ENCODE peak calls at places on chromosome 3, in four cellular contexts. A is body of pancreas, Q is ovary, F is gastrocnemius medialis. G is an unnamed sample. For H3K9me3, the result is how much of the 10 kb centered on the place peaks cover.

GRCh38 chr3:66456711-66457173 is 44.1 kb downstream of the LRIG1 start:
- DNase-seq in A (no peak), Q (no peak), F (peak), G (no peak)

GRCh38 chr3:107476462-107476861 is 46.3 kb upstream of the BBX start:
- DNase-seq in A (no peak), Q (no peak), F (no peak), G (no peak)

GRCh38 chr3:159244927-159245326 is 443.1 kb downstream of the MFSD1 start:
- DNase-seq in A (no peak), Q (no peak), F (no peak), G (no peak)

GRCh38 chr3:66489577-66489976 is 11.2 kb downstream of the LRIG1 start:
- DNase-seq in A (no peak), Q (no peak), F (no peak), G (no peak)

GRCh38 chr3:153356908-153357307 is 194.9 kb downstream of the RAP2B start:
- DNase-seq in A (no peak), Q (no peak), F (no peak), G (no peak)

GRCh38 chr3:120168611-120169010 is 74.4 kb upstream of the GSK3B start:
- DNase-seq in A (no peak), Q (no peak), F (no peak), G (no peak)

GRCh38 chr3:149566296-149566945 is 91.4 kb downstream of the WWTR1 start:
- DNase-seq in A (no peak), Q (no peak), F (no peak), G (no peak)

GRCh38 chr3:11327619-11328018 is 55.4 kb downstream of the ATG7 start:
- DNase-seq in A (no peak), Q (no peak), F (no peak), G (no peak)

GRCh38 chr3:79994397-79994796 is 226.6 kb upstream of the ROBO1 start:
- DNase-seq in A (no peak), Q (no peak), F (no peak), G (no peak)

GRCh38 chr3:3151513-3151912 is 24.8 kb downstream of the TRNT1 start:
- DNase-seq in A (no peak), Q (no peak), F (no peak), G (no peak)

GRCh38 chr3:180680097-180680430 is 775 bp upstream of the CCDC39 start:
- DNase-seq in A (peak), Q (peak), F (no peak), G (no peak)

GRCh38 chr3:97510795-97511194 is 253.8 kb upstream of the ARL6 start:
- DNase-seq in A (no peak), Q (no peak), F (no peak), G (no peak)

GRCh38 chr3:134685881-134686802 is 35.3 kb upstream of the KY start:
- DNase-seq in A (no peak), Q (no peak), F (peak), G (no peak)

GRCh38 chr3:66618066-66618465 is 117.2 kb upstream of the LRIG1 start:
- DNase-seq in A (no peak), Q (no peak), F (no peak), G (no peak)

GRCh38 chr3:12931273-12931905 is 90.0 kb upstream of the RPL32 start:
- DNase-seq in A (no peak), Q (no peak), F (peak), G (no peak)

GRCh38 chr3:129587061-129587460 is 19.4 kb downstream of the PLXND1 start:
- DNase-seq in A (no peak), Q (no peak), F (no peak), G (no peak)

GRCh38 chr3:81728766-81729544 is 32.5 kb downstream of the GBE1 start:
- DNase-seq in A (no peak), Q (no peak), F (no peak), G (no peak)

DNA sequence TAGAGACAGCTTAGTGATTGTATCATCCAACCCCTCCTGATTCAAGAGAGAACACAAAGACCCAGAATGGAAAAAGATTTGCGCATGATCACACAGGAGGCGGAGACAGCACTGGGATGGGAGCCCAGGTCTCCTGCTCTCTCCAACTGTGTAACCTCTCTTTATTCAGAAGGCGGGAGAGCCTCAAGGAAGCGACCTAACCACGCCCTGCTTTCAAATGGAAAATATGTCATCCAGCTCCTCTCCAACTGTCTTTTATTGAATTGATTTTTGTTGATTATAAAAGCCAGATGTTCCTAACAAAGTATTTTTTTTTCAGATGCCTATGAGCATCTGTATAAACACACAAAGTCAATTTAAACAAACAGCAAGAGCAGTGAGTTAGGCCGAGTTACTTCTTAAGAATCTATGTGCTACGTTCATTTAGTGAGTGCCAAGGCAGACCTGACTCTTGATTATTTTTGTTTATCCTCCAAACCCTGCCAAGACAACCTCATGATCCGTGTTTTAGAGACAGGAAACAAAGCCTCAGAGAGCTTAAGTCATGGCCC is 74.5 kb downstream of the BFSP2 start:
- DNase-seq in A (no peak), Q (peak), F (peak), G (peak)
- H3K4me3 ChIP-seq in A (no peak), Q (no peak), F (no peak), G (no peak)

GRCh38 chr3:61031503-61031902 is 219.7 kb downstream of the FHIT start:
- DNase-seq in A (no peak), Q (no peak), F (no peak), G (no peak)

GRCh38 chr3:61040618-61041017 is 210.6 kb downstream of the FHIT start:
- DNase-seq in A (no peak), Q (no peak), F (no peak), G (no peak)

GRCh38 chr3:61030469-61031035 is 220.7 kb downstream of the FHIT start:
- DNase-seq in A (no peak), Q (no peak), F (no peak), G (no peak)

GRCh38 chr3:61032991-61033390 is 218.3 kb downstream of the FHIT start:
- DNase-seq in A (no peak), Q (no peak), F (no peak), G (no peak)

DNA sequence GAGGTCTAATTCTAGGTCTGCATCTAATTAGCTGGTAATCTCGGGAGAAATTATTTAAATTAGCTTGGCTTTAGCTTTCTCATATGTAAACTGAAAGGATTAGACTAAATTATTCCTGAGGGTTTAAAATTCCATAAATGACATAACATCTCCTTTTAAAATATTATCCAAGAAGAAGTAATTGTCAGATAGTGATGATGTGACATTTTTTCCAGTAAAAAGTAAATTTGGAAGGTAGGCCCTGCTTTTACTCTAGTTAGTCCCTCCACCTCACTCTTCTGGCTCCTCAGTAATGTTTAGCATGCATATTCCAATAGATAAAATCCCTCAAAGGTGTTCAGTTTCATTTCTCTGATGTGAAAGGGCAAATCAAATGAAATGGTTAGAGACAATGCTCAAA is 215.7 kb downstream of the FHIT start:
- DNase-seq in A (no peak), Q (no peak), F (no peak), G (no peak)
- H3K9me3 ChIP-seq in A (under half), Q (under half), F (under half), G (under half)

GRCh38 chr3:126355251-126355650 is 2.0 kb downstream of the KLF15 start:
- DNase-seq in A (no peak), Q (peak), F (no peak), G (no peak)

GRCh38 chr3:126357299-126358037 is at the start of gene KLF15:
- DNase-seq in A (peak), Q (peak), F (peak), G (no peak)

GRCh38 chr3:126354776-126355175 is 2.4 kb downstream of the KLF15 start:
- DNase-seq in A (peak), Q (peak), F (no peak), G (no peak)

GRCh38 chr3:126356373-126357298 is 572 bp downstream of the KLF15 start:
- DNase-seq in A (peak), Q (peak), F (peak), G (no peak)

GRCh38 chr3:126355777-126356372 is 1.3 kb downstream of the KLF15 start:
- DNase-seq in A (peak), Q (peak), F (peak), G (peak)
- TF ChIP-seq POLR2A in A (peak), Q (peak), F (peak), G (peak)

GRCh38 chr3:195909645-195910498 is 1.5 kb upstream of the TNK2 start:
- DNase-seq in A (peak), Q (peak), F (peak), G (no peak)

GRCh38 chr3:195908439-195909293 is at the start of gene TNK2:
- DNase-seq in A (peak), Q (no peak), F (no peak), G (no peak)

GRCh38 chr3:195910499-195910845 is 2.1 kb upstream of the TNK2 start:
- DNase-seq in A (no peak), Q (no peak), F (no peak), G (no peak)

GRCh38 chr3:195907730-195908438 is 467 bp downstream of the TNK2 start:
- DNase-seq in A (peak), Q (no peak), F (peak), G (peak)

GRCh38 chr3:195909294-195909644 is 918 bp upstream of the TNK2 start:
- DNase-seq in A (no peak), Q (no peak), F (no peak), G (no peak)
- H3K4me3 ChIP-seq in A (no peak), Q (peak), F (peak), G (peak)

GRCh38 chr3:44734646-44735168 is 5.3 kb downstream of the ZNF501 start:
- DNase-seq in A (no peak), Q (no peak), F (no peak), G (no peak)
- H3K9me3 ChIP-seq in A (under half), Q (under half), F (under half), G (half or more)

GRCh38 chr3:196569003-196569516 is 600 bp downstream of the FBXO45 start:
- DNase-seq in A (peak), Q (peak), F (peak), G (no peak)

GRCh38 chr3:196572389-196572788 is 3.9 kb downstream of the FBXO45 start:
- DNase-seq in A (no peak), Q (no peak), F (no peak), G (no peak)

GRCh38 chr3:196563721-196564225 is 4.6 kb downstream of the WDR53 start:
- DNase-seq in A (no peak), Q (no peak), F (no peak), G (no peak)

GRCh38 chr3:196568246-196569002 is at the start of the genes FBXO45 and WDR53:
- DNase-seq in A (peak), Q (peak), F (peak), G (no peak)
- TF ChIP-seq POLR2A in A (peak), Q (peak), F (peak), G (no peak)

GRCh38 chr3:15218689-15219088 is 12.6 kb downstream of the CAPN7 start:
- DNase-seq in A (no peak), Q (no peak), F (no peak), G (no peak)

GRCh38 chr3:15217841-15218267 is 11.8 kb downstream of the CAPN7 start:
- DNase-seq in A (no peak), Q (no peak), F (no peak), G (no peak)

GRCh38 chr3:15214758-15215157 is 8.7 kb downstream of the CAPN7 start:
- DNase-seq in A (no peak), Q (no peak), F (no peak), G (no peak)

GRCh38 chr3:15215996-15216395 is 9.9 kb downstream of the CAPN7 start:
- DNase-seq in A (no peak), Q (no peak), F (no peak), G (no peak)

DNA sequence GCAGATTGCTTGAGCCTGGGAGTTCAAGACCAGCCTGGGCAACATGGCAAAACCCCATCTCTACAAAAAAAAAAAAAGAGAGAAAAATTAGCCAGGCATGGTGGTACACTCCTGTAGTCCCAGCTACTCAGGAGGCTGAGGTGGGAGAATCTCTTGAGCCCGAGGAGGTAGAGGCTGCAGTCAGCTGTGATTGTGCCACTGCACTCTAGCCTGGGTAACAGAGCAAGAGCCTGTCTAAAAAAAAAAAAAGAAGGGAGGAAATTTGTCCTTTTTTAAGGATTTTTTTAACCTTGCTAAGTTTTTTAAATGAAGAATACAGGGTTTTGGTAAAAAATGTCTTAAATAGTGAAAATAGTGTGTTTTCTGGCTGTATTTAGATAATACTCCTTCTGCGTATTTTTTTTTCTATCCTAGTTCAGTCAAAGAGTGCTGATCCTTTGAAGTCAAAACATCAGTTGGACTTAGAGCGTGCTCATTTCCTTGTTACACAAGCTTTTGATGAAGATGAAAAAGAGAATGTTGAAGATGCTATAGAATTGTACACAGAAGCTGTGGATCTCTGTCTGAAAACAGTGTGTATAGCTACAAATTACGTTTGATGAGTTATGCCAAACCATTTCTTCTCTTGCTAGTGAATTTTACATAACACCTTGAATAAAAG is 11.1 kb downstream of the CAPN7 start:
- DNase-seq in A (no peak), Q (no peak), F (no peak), G (no peak)
- H3K4me3 ChIP-seq in A (no peak), Q (no peak), F (no peak), G (no peak)

G was measured in vagina.